ENCODE peak calls at places on chromosome 16, in six cellular contexts. S is neuronal stem cell, I is H1, A is trophoblast cell, Q is mesendoderm, O is H9. G is an unnamed sample.

GRCh38 chr16:86598607-86599318 is 20.4 kb downstream of the FOXL1 start:
- DNase-seq in Q (no peak), O (no peak), I (no peak), S (no peak), A (no peak), G (peak)

GRCh38 chr16:10828851-10829331 is 10.3 kb upstream of the TVP23A start:
- DNase-seq in I (peak), O (no peak), S (no peak), A (peak), Q (no peak), G (peak)

GRCh38 chr16:68131813-68132706 is 46.9 kb downstream of the NFATC3 start:
- DNase-seq in A (no peak), I (no peak), S (no peak), Q (no peak), O (no peak), G (no peak)

GRCh38 chr16:28241924-28242323 is 30.2 kb upstream of the XPO6 start:
- DNase-seq in I (no peak), Q (no peak), S (no peak), O (no peak), A (no peak), G (no peak)

GRCh38 chr16:68250951-68251350 is 5.8 kb downstream of the PLA2G15 start:
- DNase-seq in I (no peak), O (no peak), A (no peak), S (no peak), Q (no peak), G (no peak)

GRCh38 chr16:3058173-3059030 is 7.0 kb upstream of the IL32 start:
- DNase-seq in Q (peak), S (peak), O (peak), I (peak), A (no peak), G (no peak)

GRCh38 chr16:69057400-69058378 is 47.8 kb upstream of the HAS3 start:
- DNase-seq in S (no peak), A (no peak), Q (no peak), I (no peak), O (no peak), G (peak)

GRCh38 chr16:86375370-86375769 is 135.0 kb upstream of the FOXF1 start:
- DNase-seq in O (no peak), A (no peak), Q (no peak), I (no peak), S (no peak), G (peak)

GRCh38 chr16:80896778-80897177 is 92.4 kb upstream of the CDYL2 start:
- DNase-seq in A (no peak), I (peak), O (no peak), S (no peak), Q (no peak), G (no peak)

GRCh38 chr16:87560428-87561199 is 41.7 kb upstream of the JPH3 start:
- DNase-seq in Q (peak), I (peak), O (peak), A (no peak), S (no peak), G (no peak)

GRCh38 chr16:57670206-57670605 is 2.1 kb downstream of the ADGRG3 start:
- DNase-seq in S (no peak), I (no peak), A (no peak), Q (no peak), O (no peak), G (no peak)

GRCh38 chr16:102060-102855 is 24.2 kb downstream of the MPG start:
- DNase-seq in A (no peak), O (no peak), Q (no peak), S (no peak), I (no peak), G (peak)

GRCh38 chr16:58510776-58511628 is 4.3 kb upstream of the SETD6 start:
- DNase-seq in I (peak), S (no peak), Q (no peak), O (no peak), A (no peak), G (no peak)

GRCh38 chr16:56478228-56479049 is 27.1 kb downstream of the OGFOD1 start:
- DNase-seq in O (no peak), I (no peak), A (no peak), S (no peak), Q (no peak), G (peak)

GRCh38 chr16:17469011-17469741 is 1.6 kb downstream of the XYLT1 start:
- DNase-seq in I (no peak), Q (peak), O (no peak), A (peak), S (no peak), G (peak)

GRCh38 chr16:19163215-19163614 is 4.8 kb upstream of the SYT17 start:
- DNase-seq in I (no peak), Q (no peak), A (no peak), S (no peak), O (no peak), G (no peak)

GRCh38 chr16:55555436-55555835 is 11.0 kb upstream of the CAPNS2 start:
- DNase-seq in A (peak), Q (no peak), O (no peak), I (no peak), S (no peak), G (peak)

GRCh38 chr16:168424-168823 is 2.6 kb downstream of the HBM start:
- DNase-seq in A (no peak), S (no peak), I (no peak), O (no peak), Q (no peak), G (no peak)

GRCh38 chr16:8607214-8607613 is 14.3 kb upstream of the METTL22 start:
- DNase-seq in S (no peak), I (no peak), A (no peak), Q (no peak), O (no peak), G (no peak)

GRCh38 chr16:8600144-8600856 is 10.0 kb upstream of the TMEM114 start:
- DNase-seq in A (no peak), O (no peak), S (no peak), Q (no peak), I (no peak), G (no peak)

GRCh38 chr16:8611122-8611521 is 10.4 kb upstream of the METTL22 start:
- DNase-seq in Q (no peak), O (no peak), I (no peak), S (no peak), A (no peak), G (no peak)

DNA sequence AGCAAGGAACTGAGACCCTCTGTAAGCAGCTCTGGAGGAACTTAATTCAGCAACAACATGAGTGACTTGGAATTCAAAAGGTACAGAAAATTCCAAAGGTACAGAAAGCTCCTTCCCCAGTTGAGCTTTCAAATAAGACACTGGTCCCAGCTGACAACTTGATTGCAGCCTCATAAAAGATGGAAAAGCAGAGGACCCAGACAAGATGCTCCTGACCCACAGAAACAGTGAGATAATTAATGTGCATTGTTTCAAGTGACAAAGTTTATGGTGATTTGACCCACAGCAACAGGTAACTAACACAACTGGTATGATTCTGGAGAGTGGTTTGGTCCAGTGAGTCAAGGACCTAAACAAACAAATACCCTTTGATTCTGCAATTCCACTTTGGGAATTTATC is 15.2 kb upstream of the TMEM114 start:
- DNase-seq in S (no peak), Q (no peak), A (no peak), O (no peak), I (no peak), G (no peak)
- H2BK5ac ChIP-seq in S (no peak), Q (no peak), A (no peak), O (no peak), I (no peak), G (no peak)

GRCh38 chr16:1308036-1308976 is 1.1 kb upstream of the UBE2I start:
- DNase-seq in A (peak), S (no peak), I (no peak), Q (peak), O (no peak), G (peak)
- H2BK5ac ChIP-seq in A (peak), S (no peak), I (no peak), Q (no peak), O (no peak), G (peak)

DNA sequence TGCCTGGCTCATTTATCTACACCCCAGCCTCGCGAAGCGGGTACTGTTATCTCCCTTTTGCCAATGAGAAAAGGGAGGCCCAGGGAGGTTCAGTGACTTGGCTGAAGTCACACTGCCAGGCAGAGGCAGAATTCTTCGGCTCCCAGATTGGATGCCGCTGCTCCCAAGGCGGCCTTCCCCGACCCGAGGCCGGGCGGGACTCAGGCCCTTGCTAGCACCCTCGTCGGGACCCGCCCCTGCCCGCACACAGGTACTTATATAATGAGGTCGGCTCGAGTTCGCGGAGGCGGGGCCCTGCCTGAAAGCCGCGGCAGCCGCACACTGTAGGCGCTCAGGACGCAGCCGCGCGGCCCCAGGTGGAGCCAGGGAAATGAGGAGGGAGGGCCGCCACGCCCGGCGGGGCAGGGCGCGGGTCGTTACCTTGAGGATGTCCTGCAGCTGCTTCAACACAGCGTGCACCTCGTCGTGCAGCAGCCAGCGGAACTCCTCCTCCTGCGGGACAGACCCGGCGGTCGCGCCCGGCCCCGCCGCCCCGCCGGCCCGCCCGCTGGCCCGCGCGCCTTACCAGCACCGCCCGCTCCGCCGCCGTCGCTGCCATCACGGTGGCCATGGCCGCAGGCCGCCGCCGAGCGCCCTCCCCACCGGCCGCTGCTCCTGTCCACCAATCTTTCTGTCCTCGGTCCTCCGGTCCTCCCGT is at the start of gene ROGDI:
- DNase-seq in A (peak), Q (peak), S (peak), O (peak), I (peak), G (peak)
- H2BK5ac ChIP-seq in A (peak), Q (no peak), S (peak), O (no peak), I (peak), G (peak)

GRCh38 chr16:84838383-84838948 is 18.7 kb downstream of the CRISPLD2 start:
- DNase-seq in Q (no peak), I (no peak), A (no peak), O (no peak), S (no peak), G (no peak)

GRCh38 chr16:84833542-84834402 is 14.0 kb downstream of the CRISPLD2 start:
- DNase-seq in A (no peak), I (no peak), O (no peak), Q (no peak), S (no peak), G (no peak)

GRCh38 chr16:84834403-84834772 is 14.6 kb downstream of the CRISPLD2 start:
- DNase-seq in I (no peak), A (peak), S (no peak), Q (no peak), O (no peak), G (no peak)

GRCh38 chr16:84836967-84837366 is 17.2 kb downstream of the CRISPLD2 start:
- DNase-seq in A (no peak), S (no peak), I (no peak), Q (no peak), O (no peak), G (no peak)

DNA sequence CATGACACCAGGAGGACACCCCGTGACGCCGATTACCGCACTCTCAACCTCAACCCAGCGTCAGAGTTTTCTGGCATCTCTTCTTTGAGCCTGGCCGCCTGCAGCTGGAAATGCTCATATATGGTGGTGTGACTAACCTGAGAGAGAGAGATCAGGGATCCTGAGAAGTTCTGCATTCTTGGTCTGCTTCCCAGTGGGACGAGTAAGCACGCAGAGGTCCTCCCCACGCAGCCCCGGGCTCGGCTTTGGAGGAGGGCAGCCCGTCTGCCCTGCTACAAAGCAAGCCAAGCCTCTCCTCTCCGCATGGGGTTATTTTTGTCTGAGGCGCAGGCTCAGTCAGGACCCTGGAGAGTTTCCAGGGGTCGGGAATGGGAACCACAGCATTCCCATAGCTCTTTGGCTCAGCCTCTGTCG is 16.5 kb downstream of the CRISPLD2 start:
- DNase-seq in O (peak), S (peak), I (peak), A (peak), Q (peak), G (peak)
- H2BK5ac ChIP-seq in O (no peak), S (no peak), I (no peak), A (no peak), Q (no peak), G (peak)

GRCh38 chr16:85202051-85202601 is 89.9 kb upstream of the CIBAR2 start:
- DNase-seq in A (no peak), S (no peak), O (no peak), Q (peak), I (peak), G (no peak)
- H2BK5ac ChIP-seq in A (peak), S (peak), O (no peak), Q (no peak), I (peak), G (peak)

DNA sequence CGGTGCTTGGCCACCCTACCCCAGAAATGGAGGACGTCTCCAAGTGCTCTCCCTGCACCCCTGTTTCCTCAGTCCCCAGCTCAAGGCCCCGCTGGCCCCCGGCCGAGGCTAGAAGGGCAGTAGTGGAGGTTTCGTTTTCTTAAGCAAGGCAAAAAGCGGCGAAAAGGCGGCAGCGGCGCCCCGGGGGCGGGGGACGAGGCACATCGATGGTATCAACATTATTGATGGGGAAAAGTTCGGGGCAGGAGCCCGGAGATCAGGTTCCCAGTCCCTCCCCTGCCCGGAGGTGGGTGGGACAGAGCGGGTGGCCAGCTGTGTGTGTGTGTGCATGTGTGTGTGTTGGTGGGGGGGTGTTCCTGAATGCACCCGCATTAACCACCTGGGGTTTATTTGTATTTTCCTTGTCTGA is 4.1 kb upstream of the SALL1 start:
- DNase-seq in Q (peak), I (no peak), S (no peak), O (peak), A (no peak), G (no peak)
- H2BK5ac ChIP-seq in Q (peak), I (peak), S (peak), O (no peak), A (no peak), G (peak)

GRCh38 chr16:85221081-85221809 is 109.0 kb upstream of the CIBAR2 start:
- DNase-seq in Q (no peak), S (no peak), I (no peak), O (no peak), A (no peak), G (no peak)

GRCh38 chr16:85220125-85220839 is 108.0 kb upstream of the CIBAR2 start:
- DNase-seq in A (no peak), S (no peak), Q (no peak), I (no peak), O (no peak), G (peak)

GRCh38 chr16:85225291-85225690 is 113.0 kb upstream of the CIBAR2 start:
- DNase-seq in Q (no peak), O (no peak), I (no peak), S (no peak), A (no peak), G (no peak)

GRCh38 chr16:85222151-85222863 is 110.0 kb upstream of the CIBAR2 start:
- DNase-seq in Q (peak), I (no peak), S (peak), O (no peak), A (no peak), G (no peak)

DNA sequence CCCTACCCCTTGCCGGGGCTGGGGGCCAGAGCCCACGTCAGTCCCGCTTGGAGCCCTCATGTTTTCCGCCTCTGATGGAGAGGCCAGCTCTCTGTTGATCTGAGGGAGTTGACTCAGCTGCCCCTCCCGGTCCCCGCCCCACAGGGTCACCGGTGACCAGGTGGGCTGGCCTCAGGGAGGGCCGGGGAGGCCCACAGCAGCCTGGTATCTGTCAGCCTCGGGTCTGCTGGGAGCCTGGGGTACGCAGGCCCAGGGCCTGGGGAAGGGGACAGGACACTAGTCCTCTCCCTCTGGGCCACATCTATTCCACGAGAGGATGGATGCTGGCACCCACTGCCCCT is 109.5 kb upstream of the CIBAR2 start:
- DNase-seq in I (no peak), S (no peak), A (no peak), Q (no peak), O (no peak), G (no peak)
- H2BK5ac ChIP-seq in I (peak), S (peak), A (no peak), Q (no peak), O (no peak), G (no peak)

DNA sequence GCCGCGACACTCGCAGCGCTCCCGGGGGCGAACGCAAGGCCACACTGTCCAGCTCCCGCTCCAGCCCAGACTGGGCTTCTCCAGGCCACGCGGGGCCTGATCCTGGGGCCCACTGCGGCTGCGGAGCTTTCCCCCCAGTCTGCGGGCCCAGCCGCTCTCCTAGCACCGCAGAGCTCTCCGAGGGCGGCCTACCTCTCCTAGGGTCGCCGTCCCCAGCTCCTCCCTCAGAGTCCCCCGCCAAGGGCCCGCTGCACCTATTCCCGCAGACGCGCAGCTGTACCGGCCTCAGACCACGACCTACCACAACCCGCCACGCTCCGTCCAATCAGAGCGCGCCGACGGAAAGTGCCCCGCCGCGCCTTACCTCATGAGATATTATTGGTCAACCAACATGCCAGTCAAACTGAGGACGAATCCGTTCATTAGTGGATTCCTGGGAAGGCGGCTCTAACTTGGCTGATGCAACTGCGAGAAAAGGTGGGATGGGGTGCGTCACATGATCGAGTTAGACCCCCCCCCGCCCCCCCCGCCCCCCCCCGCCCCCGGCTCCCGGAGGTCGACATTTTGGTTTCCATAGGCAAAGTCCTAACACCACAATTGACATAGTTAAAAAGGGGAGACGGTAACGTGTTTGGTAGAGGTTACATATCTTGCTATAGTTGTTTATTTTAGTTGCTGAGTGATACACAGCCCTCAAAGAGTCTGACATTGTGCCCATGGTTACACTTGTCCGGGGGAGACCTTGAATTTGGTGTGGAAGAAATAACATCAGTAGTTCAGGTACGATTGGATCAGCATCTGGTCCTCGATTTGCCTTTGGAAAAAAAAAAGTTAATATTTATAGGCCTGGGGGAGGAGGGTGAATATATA is at the start of gene AARS1:
- DNase-seq in O (peak), I (peak), A (peak), Q (peak), S (peak), G (peak)
- H2BK5ac ChIP-seq in O (no peak), I (peak), A (peak), Q (peak), S (peak), G (peak)

GRCh38 chr16:83706394-83706793 is 101.4 kb upstream of the HSBP1 start:
- DNase-seq in I (no peak), O (no peak), S (no peak), Q (no peak), A (peak), G (no peak)

GRCh38 chr16:83704656-83705055 is 103.1 kb upstream of the HSBP1 start:
- DNase-seq in A (no peak), O (no peak), I (no peak), S (no peak), Q (no peak), G (no peak)

GRCh38 chr16:83701494-83701893 is 106.3 kb upstream of the HSBP1 start:
- DNase-seq in S (peak), A (peak), O (peak), Q (peak), I (peak), G (peak)

GRCh38 chr16:83705856-83706255 is 101.9 kb upstream of the HSBP1 start:
- DNase-seq in O (no peak), S (no peak), Q (peak), A (peak), I (no peak), G (no peak)
- H2BK5ac ChIP-seq in O (no peak), S (no peak), Q (no peak), A (no peak), I (no peak), G (no peak)

DNA sequence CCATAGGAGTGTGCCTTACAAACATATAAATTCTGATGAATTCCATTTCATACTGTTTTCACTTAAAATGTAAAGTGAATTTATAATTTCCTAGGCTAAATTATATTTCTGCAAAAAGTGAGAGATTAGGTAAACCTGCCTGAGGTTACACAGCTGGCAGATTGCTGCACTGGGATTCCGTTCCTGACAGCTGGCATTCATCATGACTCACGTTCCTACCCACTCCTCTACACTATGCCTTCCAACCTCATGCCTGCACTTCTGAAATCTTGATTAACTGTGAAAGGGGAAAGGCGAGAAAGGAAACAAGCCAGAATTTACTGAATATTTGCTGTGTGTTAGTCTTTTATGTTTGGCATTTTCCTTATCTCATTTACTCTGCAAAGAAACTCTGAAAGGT is 73.3 kb upstream of the MON1B start:
- DNase-seq in Q (no peak), O (no peak), I (no peak), A (peak), S (no peak), G (no peak)
- H2BK5ac ChIP-seq in Q (no peak), O (no peak), I (no peak), A (no peak), S (no peak), G (no peak)